ENCODE peak calls at places on chromosomes 5 and 9, in five cellular contexts. One of them, this sample, is unnamed.
A peak's percentile ranks its signal among the peaks of the same experiment; 100 is the strongest.

GRCh38 chr5:87116821-87117512 is 150.7 kb upstream of the RASA1 start:
- DNase-seq in T follicular helper cell: no peak
- DNase-seq in NCI-H510A treated with DMSO at 0.1 percent for 48 hours: no peak
- DNase-seq in NCI-H1417: no peak
- DNase-seq in activated CD4-positive, alpha-beta T cell treated with anti-CD3 and anti-CD28 coated beads for 1 hour: no peak
- DNase-seq in this sample: no peak

GRCh38 chr9:108816037-108816436 is 39.7 kb downstream of the ACTL7B start:
- DNase-seq in NCI-H1417: no peak
- DNase-seq in T follicular helper cell: no peak
- DNase-seq in NCI-H510A treated with DMSO at 0.1 percent for 48 hours: no peak
- DNase-seq in activated CD4-positive, alpha-beta T cell treated with anti-CD3 and anti-CD28 coated beads for 1 hour: no peak
- DNase-seq in this sample: no peak

GRCh38 chr9:138044485-138045383 is 167.2 kb downstream of the CACNA1B start:
- DNase-seq in activated CD4-positive, alpha-beta T cell treated with anti-CD3 and anti-CD28 coated beads for 1 hour: no peak
- DNase-seq in NCI-H1417: no peak
- DNase-seq in NCI-H510A treated with DMSO at 0.1 percent for 48 hours: no peak
- DNase-seq in T follicular helper cell: no peak
- DNase-seq in this sample: no peak

GRCh38 chr9:111674319-111674718 is 12.9 kb downstream of the GNG10 start:
- DNase-seq in activated CD4-positive, alpha-beta T cell treated with anti-CD3 and anti-CD28 coated beads for 1 hour: no peak
- DNase-seq in T follicular helper cell: no peak
- DNase-seq in NCI-H1417: no peak
- DNase-seq in NCI-H510A treated with DMSO at 0.1 percent for 48 hours: no peak
- DNase-seq in this sample: no peak

GRCh38 chr5:72597456-72597948 is 90.3 kb upstream of the ZNF366 start:
- DNase-seq in NCI-H1417: no peak
- DNase-seq in NCI-H510A treated with DMSO at 0.1 percent for 48 hours: no peak
- DNase-seq in T follicular helper cell: no peak
- DNase-seq in activated CD4-positive, alpha-beta T cell treated with anti-CD3 and anti-CD28 coated beads for 1 hour: no peak
- DNase-seq in this sample: no peak

GRCh38 chr5:157934600-157934999 is 75.7 kb upstream of the CLINT1 start:
- DNase-seq in NCI-H510A treated with DMSO at 0.1 percent for 48 hours: no peak
- DNase-seq in T follicular helper cell: no peak
- DNase-seq in NCI-H1417: no peak
- DNase-seq in activated CD4-positive, alpha-beta T cell treated with anti-CD3 and anti-CD28 coated beads for 1 hour: no peak
- DNase-seq in this sample: no peak

GRCh38 chr5:73119492-73120157 is 750 bp upstream of the TMEM171 start:
- DNase-seq in activated CD4-positive, alpha-beta T cell treated with anti-CD3 and anti-CD28 coated beads for 1 hour: no peak
- DNase-seq in T follicular helper cell: no peak
- DNase-seq in NCI-H1417: no peak
- DNase-seq in NCI-H510A treated with DMSO at 0.1 percent for 48 hours: no peak
- DNase-seq in this sample: no peak

GRCh38 chr5:90636948-90637347 is 78.4 kb downstream of the ADGRV1 start:
- DNase-seq in activated CD4-positive, alpha-beta T cell treated with anti-CD3 and anti-CD28 coated beads for 1 hour: no peak
- DNase-seq in NCI-H510A treated with DMSO at 0.1 percent for 48 hours: no peak
- DNase-seq in T follicular helper cell: no peak
- DNase-seq in NCI-H1417: no peak
- DNase-seq in this sample: no peak

GRCh38 chr5:598564-598890 is 13.6 kb upstream of the CEP72 start:
- DNase-seq in NCI-H1417: peak; percentile 46
- DNase-seq in activated CD4-positive, alpha-beta T cell treated with anti-CD3 and anti-CD28 coated beads for 1 hour: no peak
- DNase-seq in NCI-H510A treated with DMSO at 0.1 percent for 48 hours: no peak
- DNase-seq in T follicular helper cell: no peak
- DNase-seq in this sample: no peak

GRCh38 chr5:125348221-125348692 is 601.8 kb upstream of the ZNF608 start:
- DNase-seq in NCI-H510A treated with DMSO at 0.1 percent for 48 hours: no peak
- DNase-seq in activated CD4-positive, alpha-beta T cell treated with anti-CD3 and anti-CD28 coated beads for 1 hour: no peak
- DNase-seq in T follicular helper cell: no peak
- DNase-seq in NCI-H1417: no peak
- DNase-seq in this sample: no peak

GRCh38 chr9:36891341-36891811 is 142.7 kb downstream of the PAX5 start:
- DNase-seq in activated CD4-positive, alpha-beta T cell treated with anti-CD3 and anti-CD28 coated beads for 1 hour: no peak
- DNase-seq in NCI-H1417: no peak
- DNase-seq in NCI-H510A treated with DMSO at 0.1 percent for 48 hours: no peak
- DNase-seq in T follicular helper cell: no peak
- DNase-seq in this sample: no peak

GRCh38 chr9:90801175-90801506 is 478 bp upstream of the SYK start:
- DNase-seq in T follicular helper cell: no peak
- DNase-seq in activated CD4-positive, alpha-beta T cell treated with anti-CD3 and anti-CD28 coated beads for 1 hour: no peak
- DNase-seq in NCI-H510A treated with DMSO at 0.1 percent for 48 hours: peak; percentile 91
- DNase-seq in NCI-H1417: no peak
- DNase-seq in this sample: no peak

GRCh38 chr9:125863920-125864319 is 116.7 kb downstream of the PBX3 start:
- DNase-seq in NCI-H1417: no peak
- DNase-seq in activated CD4-positive, alpha-beta T cell treated with anti-CD3 and anti-CD28 coated beads for 1 hour: no peak
- DNase-seq in NCI-H510A treated with DMSO at 0.1 percent for 48 hours: no peak
- DNase-seq in T follicular helper cell: no peak
- DNase-seq in this sample: no peak

GRCh38 chr5:151195622-151196021 is 28.3 kb downstream of the CCDC69 start:
- DNase-seq in NCI-H1417: no peak
- DNase-seq in activated CD4-positive, alpha-beta T cell treated with anti-CD3 and anti-CD28 coated beads for 1 hour: no peak
- DNase-seq in T follicular helper cell: no peak
- DNase-seq in NCI-H510A treated with DMSO at 0.1 percent for 48 hours: no peak
- DNase-seq in this sample: no peak

GRCh38 chr5:543351-543750 is 19.1 kb upstream of the SLC9A3 start:
- DNase-seq in NCI-H1417: no peak
- DNase-seq in NCI-H510A treated with DMSO at 0.1 percent for 48 hours: no peak
- DNase-seq in T follicular helper cell: no peak
- DNase-seq in activated CD4-positive, alpha-beta T cell treated with anti-CD3 and anti-CD28 coated beads for 1 hour: no peak
- DNase-seq in this sample: no peak

GRCh38 chr5:78514427-78515345 is 133.9 kb downstream of the LHFPL2 start:
- DNase-seq in T follicular helper cell: no peak
- DNase-seq in NCI-H1417: no peak
- DNase-seq in activated CD4-positive, alpha-beta T cell treated with anti-CD3 and anti-CD28 coated beads for 1 hour: no peak
- DNase-seq in NCI-H510A treated with DMSO at 0.1 percent for 48 hours: no peak
- DNase-seq in this sample: no peak

GRCh38 chr9:74953235-74953741 is 576 bp upstream of the C9orf40 start:
- DNase-seq in NCI-H1417: no peak
- DNase-seq in T follicular helper cell: no peak
- DNase-seq in NCI-H510A treated with DMSO at 0.1 percent for 48 hours: no peak
- DNase-seq in activated CD4-positive, alpha-beta T cell treated with anti-CD3 and anti-CD28 coated beads for 1 hour: no peak
- DNase-seq in this sample: no peak

GRCh38 chr5:52849544-52849943 is 61.8 kb downstream of the ITGA1 start:
- DNase-seq in NCI-H1417: no peak
- DNase-seq in activated CD4-positive, alpha-beta T cell treated with anti-CD3 and anti-CD28 coated beads for 1 hour: no peak
- DNase-seq in T follicular helper cell: no peak
- DNase-seq in NCI-H510A treated with DMSO at 0.1 percent for 48 hours: no peak
- DNase-seq in this sample: no peak

GRCh38 chr9:126312584-126313551 is 13.8 kb upstream of the MVB12B start:
- DNase-seq in activated CD4-positive, alpha-beta T cell treated with anti-CD3 and anti-CD28 coated beads for 1 hour: no peak
- DNase-seq in NCI-H510A treated with DMSO at 0.1 percent for 48 hours: no peak
- DNase-seq in NCI-H1417: no peak
- DNase-seq in T follicular helper cell: no peak
- DNase-seq in this sample: no peak

GRCh38 chr9:3768286-3768685 is 242.5 kb upstream of the RFX3 start:
- DNase-seq in NCI-H1417: no peak
- DNase-seq in NCI-H510A treated with DMSO at 0.1 percent for 48 hours: no peak
- DNase-seq in T follicular helper cell: no peak
- DNase-seq in activated CD4-positive, alpha-beta T cell treated with anti-CD3 and anti-CD28 coated beads for 1 hour: no peak
- DNase-seq in this sample: no peak

GRCh38 chr9:114958021-114958846 is 27.8 kb upstream of the TNFSF8 start:
- DNase-seq in activated CD4-positive, alpha-beta T cell treated with anti-CD3 and anti-CD28 coated beads for 1 hour: no peak
- DNase-seq in NCI-H1417: no peak
- DNase-seq in T follicular helper cell: no peak
- DNase-seq in NCI-H510A treated with DMSO at 0.1 percent for 48 hours: no peak
- DNase-seq in this sample: no peak

GRCh38 chr9:115838417-115838816 is 315.2 kb upstream of the PAPPA start:
- DNase-seq in activated CD4-positive, alpha-beta T cell treated with anti-CD3 and anti-CD28 coated beads for 1 hour: no peak
- DNase-seq in NCI-H510A treated with DMSO at 0.1 percent for 48 hours: no peak
- DNase-seq in T follicular helper cell: no peak
- DNase-seq in NCI-H1417: no peak
- DNase-seq in this sample: no peak

GRCh38 chr9:109856785-109857184 is 76.8 kb downstream of the PALM2AKAP2 start:
- DNase-seq in NCI-H510A treated with DMSO at 0.1 percent for 48 hours: no peak
- DNase-seq in T follicular helper cell: no peak
- DNase-seq in activated CD4-positive, alpha-beta T cell treated with anti-CD3 and anti-CD28 coated beads for 1 hour: no peak
- DNase-seq in NCI-H1417: no peak
- DNase-seq in this sample: no peak

GRCh38 chr5:139164020-139164419 is 34.1 kb downstream of the SIL1 start:
- DNase-seq in NCI-H1417: no peak
- DNase-seq in T follicular helper cell: no peak
- DNase-seq in NCI-H510A treated with DMSO at 0.1 percent for 48 hours: no peak
- DNase-seq in activated CD4-positive, alpha-beta T cell treated with anti-CD3 and anti-CD28 coated beads for 1 hour: no peak
- DNase-seq in this sample: no peak

This sample was measured in effector memory CD4-positive, alpha-beta T cell.